ENCODE peak calls at places on chromosomes 4 and X, in nine cellular contexts. One of them, this sample, is unnamed.

GRCh38 chr4:155799106-155799793 is 40.4 kb downstream of the GUCY1B1 start:
- DNase-seq in mesenteric fat pad: no peak
- DNase-seq in neuronal stem cell: no peak
- DNase-seq in stimulated activated CD4-positive, alpha-beta T cell treated with anti-CD3 and anti-CD28 coated beads, Interleukin-2, amount 100 ng/mL, for 48 hours: no peak
- DNase-seq in GM12892: no peak
- DNase-seq in neural progenitor cell: no peak
- DNase-seq in NCI-H460: no peak
- DNase-seq in hepatic stellate cell: no peak
- DNase-seq in HFFc6: no peak
- DNase-seq in this sample: no peak

GRCh38 chrX:34874763-34875162 is 67.8 kb upstream of the FAM47B start:
- DNase-seq in mesenteric fat pad: no peak
- DNase-seq in neuronal stem cell: no peak
- DNase-seq in stimulated activated CD4-positive, alpha-beta T cell treated with anti-CD3 and anti-CD28 coated beads, Interleukin-2, amount 100 ng/mL, for 48 hours: no peak
- DNase-seq in GM12892: no peak
- DNase-seq in neural progenitor cell: no peak
- DNase-seq in NCI-H460: no peak
- DNase-seq in hepatic stellate cell: no peak
- DNase-seq in HFFc6: no peak
- DNase-seq in this sample: no peak

GRCh38 chr4:184671101-184671500 is 21.6 kb downstream of the PRIMPOL start:
- DNase-seq in mesenteric fat pad: no peak
- DNase-seq in neuronal stem cell: no peak
- DNase-seq in stimulated activated CD4-positive, alpha-beta T cell treated with anti-CD3 and anti-CD28 coated beads, Interleukin-2, amount 100 ng/mL, for 48 hours: no peak
- DNase-seq in GM12892: no peak
- DNase-seq in neural progenitor cell: no peak
- DNase-seq in NCI-H460: no peak
- DNase-seq in hepatic stellate cell: no peak
- DNase-seq in HFFc6: no peak
- DNase-seq in this sample: no peak

GRCh38 chr4:127525585-127525984 is 107.2 kb upstream of the INTU start:
- DNase-seq in mesenteric fat pad: no peak
- DNase-seq in neuronal stem cell: no peak
- DNase-seq in stimulated activated CD4-positive, alpha-beta T cell treated with anti-CD3 and anti-CD28 coated beads, Interleukin-2, amount 100 ng/mL, for 48 hours: no peak
- DNase-seq in GM12892: no peak
- DNase-seq in neural progenitor cell: peak; percentile 12
- DNase-seq in NCI-H460: no peak
- DNase-seq in hepatic stellate cell: no peak
- DNase-seq in HFFc6: no peak
- DNase-seq in this sample: no peak

GRCh38 chr4:20368926-20369325 is 117.2 kb downstream of the SLIT2 start:
- DNase-seq in mesenteric fat pad: no peak
- DNase-seq in neuronal stem cell: no peak
- DNase-seq in stimulated activated CD4-positive, alpha-beta T cell treated with anti-CD3 and anti-CD28 coated beads, Interleukin-2, amount 100 ng/mL, for 48 hours: no peak
- DNase-seq in GM12892: no peak
- DNase-seq in neural progenitor cell: no peak
- DNase-seq in NCI-H460: no peak
- DNase-seq in hepatic stellate cell: no peak
- DNase-seq in HFFc6: peak; percentile 10
- DNase-seq in this sample: no peak

GRCh38 chr4:20684852-20685763 is 15.2 kb upstream of the PACRGL start:
- DNase-seq in mesenteric fat pad: no peak
- DNase-seq in neuronal stem cell: no peak
- DNase-seq in stimulated activated CD4-positive, alpha-beta T cell treated with anti-CD3 and anti-CD28 coated beads, Interleukin-2, amount 100 ng/mL, for 48 hours: no peak
- DNase-seq in GM12892: no peak
- DNase-seq in neural progenitor cell: peak; percentile 35
- DNase-seq in NCI-H460: peak; percentile 4
- DNase-seq in hepatic stellate cell: peak; percentile 9
- DNase-seq in HFFc6: peak; percentile 12
- DNase-seq in this sample: no peak

GRCh38 chrX:21509912-21510311 is 135.7 kb downstream of the CNKSR2 start:
- DNase-seq in mesenteric fat pad: no peak
- DNase-seq in neuronal stem cell: no peak
- DNase-seq in stimulated activated CD4-positive, alpha-beta T cell treated with anti-CD3 and anti-CD28 coated beads, Interleukin-2, amount 100 ng/mL, for 48 hours: no peak
- DNase-seq in GM12892: no peak
- DNase-seq in neural progenitor cell: no peak
- DNase-seq in NCI-H460: no peak
- DNase-seq in hepatic stellate cell: no peak
- DNase-seq in HFFc6: peak; percentile 12
- DNase-seq in this sample: no peak

GRCh38 chr4:41077628-41078027 is 136.7 kb downstream of the APBB2 start:
- DNase-seq in mesenteric fat pad: no peak
- DNase-seq in neuronal stem cell: no peak
- DNase-seq in stimulated activated CD4-positive, alpha-beta T cell treated with anti-CD3 and anti-CD28 coated beads, Interleukin-2, amount 100 ng/mL, for 48 hours: no peak
- DNase-seq in GM12892: no peak
- DNase-seq in neural progenitor cell: no peak
- DNase-seq in NCI-H460: no peak
- DNase-seq in hepatic stellate cell: no peak
- DNase-seq in HFFc6: no peak
- DNase-seq in this sample: no peak

GRCh38 chr4:112817933-112818921 is 181.3 kb downstream of the LARP7 start:
- DNase-seq in mesenteric fat pad: no peak
- DNase-seq in neuronal stem cell: peak; percentile 40
- DNase-seq in stimulated activated CD4-positive, alpha-beta T cell treated with anti-CD3 and anti-CD28 coated beads, Interleukin-2, amount 100 ng/mL, for 48 hours: peak; percentile 36
- DNase-seq in GM12892: peak; percentile 50
- DNase-seq in neural progenitor cell: peak; percentile 89
- DNase-seq in NCI-H460: peak; percentile 79
- DNase-seq in hepatic stellate cell: peak; percentile 84
- DNase-seq in HFFc6: peak; percentile 89
- DNase-seq in this sample: peak; percentile 38

GRCh38 chr4:76216975-76217814 is 3.6 kb upstream of the SCARB2 start:
- DNase-seq in mesenteric fat pad: no peak
- DNase-seq in neuronal stem cell: no peak
- DNase-seq in stimulated activated CD4-positive, alpha-beta T cell treated with anti-CD3 and anti-CD28 coated beads, Interleukin-2, amount 100 ng/mL, for 48 hours: no peak
- DNase-seq in GM12892: no peak
- DNase-seq in neural progenitor cell: no peak
- DNase-seq in NCI-H460: no peak
- DNase-seq in hepatic stellate cell: no peak
- DNase-seq in HFFc6: no peak
- DNase-seq in this sample: no peak

GRCh38 chrX:49610718-49611310 is 12.0 kb downstream of the GAGE1 start:
- DNase-seq in mesenteric fat pad: no peak
- DNase-seq in neuronal stem cell: no peak
- DNase-seq in stimulated activated CD4-positive, alpha-beta T cell treated with anti-CD3 and anti-CD28 coated beads, Interleukin-2, amount 100 ng/mL, for 48 hours: no peak
- DNase-seq in GM12892: no peak
- DNase-seq in neural progenitor cell: no peak
- DNase-seq in NCI-H460: no peak
- DNase-seq in hepatic stellate cell: no peak
- DNase-seq in HFFc6: no peak
- DNase-seq in this sample: no peak

GRCh38 chrX:23785564-23785963 is 2.6 kb downstream of the SAT1 start:
- DNase-seq in mesenteric fat pad: no peak
- DNase-seq in neuronal stem cell: no peak
- DNase-seq in stimulated activated CD4-positive, alpha-beta T cell treated with anti-CD3 and anti-CD28 coated beads, Interleukin-2, amount 100 ng/mL, for 48 hours: no peak
- DNase-seq in GM12892: no peak
- DNase-seq in neural progenitor cell: no peak
- DNase-seq in NCI-H460: no peak
- DNase-seq in hepatic stellate cell: no peak
- DNase-seq in HFFc6: no peak
- DNase-seq in this sample: no peak

GRCh38 chrX:43357741-43358140 is 298.4 kb upstream of the MAOA start:
- DNase-seq in mesenteric fat pad: no peak
- DNase-seq in neuronal stem cell: no peak
- DNase-seq in stimulated activated CD4-positive, alpha-beta T cell treated with anti-CD3 and anti-CD28 coated beads, Interleukin-2, amount 100 ng/mL, for 48 hours: no peak
- DNase-seq in GM12892: no peak
- DNase-seq in neural progenitor cell: no peak
- DNase-seq in NCI-H460: no peak
- DNase-seq in hepatic stellate cell: no peak
- DNase-seq in HFFc6: no peak
- DNase-seq in this sample: no peak

GRCh38 chrX:105874790-105875189 is 52.5 kb downstream of the NRK start:
- DNase-seq in mesenteric fat pad: no peak
- DNase-seq in neuronal stem cell: no peak
- DNase-seq in stimulated activated CD4-positive, alpha-beta T cell treated with anti-CD3 and anti-CD28 coated beads, Interleukin-2, amount 100 ng/mL, for 48 hours: no peak
- DNase-seq in GM12892: no peak
- DNase-seq in neural progenitor cell: no peak
- DNase-seq in NCI-H460: no peak
- DNase-seq in hepatic stellate cell: no peak
- DNase-seq in HFFc6: no peak
- DNase-seq in this sample: no peak

GRCh38 chrX:39822133-39822748 is 275.5 kb downstream of the BCOR start:
- DNase-seq in mesenteric fat pad: no peak
- DNase-seq in neuronal stem cell: no peak
- DNase-seq in stimulated activated CD4-positive, alpha-beta T cell treated with anti-CD3 and anti-CD28 coated beads, Interleukin-2, amount 100 ng/mL, for 48 hours: no peak
- DNase-seq in GM12892: no peak
- DNase-seq in neural progenitor cell: no peak
- DNase-seq in NCI-H460: no peak
- DNase-seq in hepatic stellate cell: no peak
- DNase-seq in HFFc6: no peak
- DNase-seq in this sample: no peak

GRCh38 chr4:16574981-16575380 is 323.5 kb downstream of the LDB2 start:
- DNase-seq in mesenteric fat pad: no peak
- DNase-seq in neuronal stem cell: no peak
- DNase-seq in stimulated activated CD4-positive, alpha-beta T cell treated with anti-CD3 and anti-CD28 coated beads, Interleukin-2, amount 100 ng/mL, for 48 hours: no peak
- DNase-seq in GM12892: no peak
- DNase-seq in neural progenitor cell: no peak
- DNase-seq in NCI-H460: no peak
- DNase-seq in hepatic stellate cell: no peak
- DNase-seq in HFFc6: no peak
- DNase-seq in this sample: no peak

GRCh38 chrX:52608961-52609360 is 45.7 kb downstream of the SSX7 start:
- DNase-seq in mesenteric fat pad: no peak
- DNase-seq in neuronal stem cell: no peak
- DNase-seq in stimulated activated CD4-positive, alpha-beta T cell treated with anti-CD3 and anti-CD28 coated beads, Interleukin-2, amount 100 ng/mL, for 48 hours: no peak
- DNase-seq in GM12892: no peak
- DNase-seq in neural progenitor cell: no peak
- DNase-seq in NCI-H460: no peak
- DNase-seq in hepatic stellate cell: no peak
- DNase-seq in HFFc6: peak; percentile 1
- DNase-seq in this sample: no peak

GRCh38 chr4:169268951-169269781 is 1.6 kb downstream of the SH3RF1 start:
- DNase-seq in mesenteric fat pad: no peak
- DNase-seq in neuronal stem cell: no peak
- DNase-seq in stimulated activated CD4-positive, alpha-beta T cell treated with anti-CD3 and anti-CD28 coated beads, Interleukin-2, amount 100 ng/mL, for 48 hours: no peak
- DNase-seq in GM12892: no peak
- DNase-seq in neural progenitor cell: peak; percentile 26
- DNase-seq in NCI-H460: no peak
- DNase-seq in hepatic stellate cell: peak; percentile 48
- DNase-seq in HFFc6: peak; percentile 89
- DNase-seq in this sample: no peak

GRCh38 chr4:2789351-2789750 is 3.5 kb upstream of the SH3BP2 start:
- DNase-seq in mesenteric fat pad: no peak
- DNase-seq in neuronal stem cell: no peak
- DNase-seq in stimulated activated CD4-positive, alpha-beta T cell treated with anti-CD3 and anti-CD28 coated beads, Interleukin-2, amount 100 ng/mL, for 48 hours: no peak
- DNase-seq in GM12892: no peak
- DNase-seq in neural progenitor cell: no peak
- DNase-seq in NCI-H460: no peak
- DNase-seq in hepatic stellate cell: no peak
- DNase-seq in HFFc6: no peak
- DNase-seq in this sample: no peak

GRCh38 chr4:100805547-100805946 is 287.7 kb upstream of the EMCN start:
- DNase-seq in mesenteric fat pad: no peak
- DNase-seq in neuronal stem cell: no peak
- DNase-seq in stimulated activated CD4-positive, alpha-beta T cell treated with anti-CD3 and anti-CD28 coated beads, Interleukin-2, amount 100 ng/mL, for 48 hours: no peak
- DNase-seq in GM12892: no peak
- DNase-seq in neural progenitor cell: no peak
- DNase-seq in NCI-H460: no peak
- DNase-seq in hepatic stellate cell: no peak
- DNase-seq in HFFc6: no peak
- DNase-seq in this sample: no peak

GRCh38 chrX:115892787-115893671 is 277.5 kb upstream of the AGTR2 start:
- DNase-seq in mesenteric fat pad: peak; percentile 81
- DNase-seq in neuronal stem cell: no peak
- DNase-seq in stimulated activated CD4-positive, alpha-beta T cell treated with anti-CD3 and anti-CD28 coated beads, Interleukin-2, amount 100 ng/mL, for 48 hours: peak; percentile 32
- DNase-seq in GM12892: no peak
- DNase-seq in neural progenitor cell: peak; percentile 62
- DNase-seq in NCI-H460: no peak
- DNase-seq in hepatic stellate cell: peak; percentile 53
- DNase-seq in HFFc6: no peak
- DNase-seq in this sample: no peak

GRCh38 chr4:123398151-123398802 is 1.7 kb downstream of the SPRY1 start:
- DNase-seq in mesenteric fat pad: peak; percentile 94
- DNase-seq in neuronal stem cell: peak; percentile 54
- DNase-seq in stimulated activated CD4-positive, alpha-beta T cell treated with anti-CD3 and anti-CD28 coated beads, Interleukin-2, amount 100 ng/mL, for 48 hours: peak; percentile 76
- DNase-seq in GM12892: peak; percentile 47
- DNase-seq in neural progenitor cell: peak; percentile 90
- DNase-seq in NCI-H460: peak; percentile 27
- DNase-seq in hepatic stellate cell: peak; percentile 61
- DNase-seq in HFFc6: peak; percentile 37
- DNase-seq in this sample: peak; percentile 51

GRCh38 chr4:51849430-51849829 is 6.5 kb downstream of the DCUN1D4 start:
- DNase-seq in mesenteric fat pad: no peak
- DNase-seq in neuronal stem cell: no peak
- DNase-seq in stimulated activated CD4-positive, alpha-beta T cell treated with anti-CD3 and anti-CD28 coated beads, Interleukin-2, amount 100 ng/mL, for 48 hours: no peak
- DNase-seq in GM12892: no peak
- DNase-seq in neural progenitor cell: no peak
- DNase-seq in NCI-H460: no peak
- DNase-seq in hepatic stellate cell: no peak
- DNase-seq in HFFc6: no peak
- DNase-seq in this sample: no peak

GRCh38 chrX:7073336-7073735 is 74.2 kb upstream of the STS start:
- DNase-seq in mesenteric fat pad: no peak
- DNase-seq in neuronal stem cell: no peak
- DNase-seq in stimulated activated CD4-positive, alpha-beta T cell treated with anti-CD3 and anti-CD28 coated beads, Interleukin-2, amount 100 ng/mL, for 48 hours: no peak
- DNase-seq in GM12892: no peak
- DNase-seq in neural progenitor cell: no peak
- DNase-seq in NCI-H460: no peak
- DNase-seq in hepatic stellate cell: no peak
- DNase-seq in HFFc6: no peak
- DNase-seq in this sample: no peak

GRCh38 chr4:139560396-139561084 is 4.5 kb upstream of the SETD7 start:
- DNase-seq in mesenteric fat pad: no peak
- DNase-seq in neuronal stem cell: no peak
- DNase-seq in stimulated activated CD4-positive, alpha-beta T cell treated with anti-CD3 and anti-CD28 coated beads, Interleukin-2, amount 100 ng/mL, for 48 hours: no peak
- DNase-seq in GM12892: no peak
- DNase-seq in neural progenitor cell: peak; percentile 49
- DNase-seq in NCI-H460: no peak
- DNase-seq in hepatic stellate cell: no peak
- DNase-seq in HFFc6: no peak
- DNase-seq in this sample: no peak

GRCh38 chr4:71167083-71167482 is 171.7 kb upstream of the SLC4A4 start:
- DNase-seq in mesenteric fat pad: no peak
- DNase-seq in neuronal stem cell: no peak
- DNase-seq in stimulated activated CD4-positive, alpha-beta T cell treated with anti-CD3 and anti-CD28 coated beads, Interleukin-2, amount 100 ng/mL, for 48 hours: no peak
- DNase-seq in GM12892: no peak
- DNase-seq in neural progenitor cell: no peak
- DNase-seq in NCI-H460: no peak
- DNase-seq in hepatic stellate cell: no peak
- DNase-seq in HFFc6: no peak
- DNase-seq in this sample: no peak

GRCh38 chrX:155767101-155767878 is 113.9 kb upstream of the VAMP7 start:
- DNase-seq in mesenteric fat pad: no peak
- DNase-seq in neuronal stem cell: peak; percentile 54
- DNase-seq in stimulated activated CD4-positive, alpha-beta T cell treated with anti-CD3 and anti-CD28 coated beads, Interleukin-2, amount 100 ng/mL, for 48 hours: no peak
- DNase-seq in GM12892: no peak
- DNase-seq in neural progenitor cell: peak; percentile 76
- DNase-seq in NCI-H460: peak; percentile 90
- DNase-seq in hepatic stellate cell: peak; percentile 25
- DNase-seq in HFFc6: peak; percentile 18
- DNase-seq in this sample: peak; percentile 41

GRCh38 chrX:20144491-20144890 is 2.9 kb upstream of the EIF1AX start:
- DNase-seq in mesenteric fat pad: no peak
- DNase-seq in neuronal stem cell: no peak
- DNase-seq in stimulated activated CD4-positive, alpha-beta T cell treated with anti-CD3 and anti-CD28 coated beads, Interleukin-2, amount 100 ng/mL, for 48 hours: no peak
- DNase-seq in GM12892: no peak
- DNase-seq in neural progenitor cell: no peak
- DNase-seq in NCI-H460: no peak
- DNase-seq in hepatic stellate cell: peak; percentile 8
- DNase-seq in HFFc6: peak; percentile 28
- DNase-seq in this sample: no peak

GRCh38 chrX:103666202-103667107 is 20.0 kb downstream of the MORF4L2 start:
- DNase-seq in mesenteric fat pad: no peak
- DNase-seq in neuronal stem cell: no peak
- DNase-seq in stimulated activated CD4-positive, alpha-beta T cell treated with anti-CD3 and anti-CD28 coated beads, Interleukin-2, amount 100 ng/mL, for 48 hours: no peak
- DNase-seq in GM12892: no peak
- DNase-seq in neural progenitor cell: no peak
- DNase-seq in NCI-H460: no peak
- DNase-seq in hepatic stellate cell: no peak
- DNase-seq in HFFc6: no peak
- DNase-seq in this sample: no peak

GRCh38 chr4:169941141-169941540 is 85.1 kb downstream of the MFAP3L start:
- DNase-seq in mesenteric fat pad: no peak
- DNase-seq in neuronal stem cell: no peak
- DNase-seq in stimulated activated CD4-positive, alpha-beta T cell treated with anti-CD3 and anti-CD28 coated beads, Interleukin-2, amount 100 ng/mL, for 48 hours: no peak
- DNase-seq in GM12892: no peak
- DNase-seq in neural progenitor cell: no peak
- DNase-seq in NCI-H460: no peak
- DNase-seq in hepatic stellate cell: no peak
- DNase-seq in HFFc6: no peak
- DNase-seq in this sample: no peak